ENCODE peak calls at places on chromosomes 13 and 19, in four cellular contexts. N is A549, R is K562, B is HepG2. P is an unnamed sample.

GRCh38 chr19:54123682-54124081 is 8.1 kb downstream of the PRPF31 start:
- DNase-seq in N (no peak), R (no peak), B (no peak), P (no peak)

GRCh38 chr19:3655402-3656072 is 28.9 kb upstream of the CACTIN start:
- DNase-seq in R (no peak), B (no peak), N (no peak), P (no peak)

GRCh38 chr19:31054430-31054829 is 294.8 kb downstream of the TSHZ3 start:
- DNase-seq in B (no peak), R (peak), N (peak), P (peak)

GRCh38 chr13:48993150-48993549 is 17.4 kb downstream of the FNDC3A start:
- DNase-seq in B (no peak), R (no peak), N (no peak), P (no peak)

GRCh38 chr13:84605927-84606326 is 723.7 kb upstream of the SLITRK1 start:
- DNase-seq in R (no peak), N (no peak), B (no peak), P (peak)

GRCh38 chr13:106468207-106468606 is 67.3 kb downstream of the EFNB2 start:
- DNase-seq in B (no peak), N (no peak), R (no peak), P (no peak)

GRCh38 chr13:98111168-98112098 is 31.5 kb upstream of the FARP1 start:
- DNase-seq in N (no peak), R (no peak), B (no peak), P (no peak)

GRCh38 chr13:30748717-30749116 is 13.4 kb downstream of the ALOX5AP start:
- DNase-seq in B (no peak), R (no peak), N (no peak), P (no peak)

GRCh38 chr13:70043685-70044084 is 63.9 kb upstream of the ATXN8OS start:
- DNase-seq in N (no peak), B (no peak), R (no peak), P (no peak)

GRCh38 chr13:98827449-98827848 is 75.0 kb upstream of the SLC15A1 start:
- DNase-seq in B (no peak), R (no peak), N (no peak), P (peak)

DNA sequence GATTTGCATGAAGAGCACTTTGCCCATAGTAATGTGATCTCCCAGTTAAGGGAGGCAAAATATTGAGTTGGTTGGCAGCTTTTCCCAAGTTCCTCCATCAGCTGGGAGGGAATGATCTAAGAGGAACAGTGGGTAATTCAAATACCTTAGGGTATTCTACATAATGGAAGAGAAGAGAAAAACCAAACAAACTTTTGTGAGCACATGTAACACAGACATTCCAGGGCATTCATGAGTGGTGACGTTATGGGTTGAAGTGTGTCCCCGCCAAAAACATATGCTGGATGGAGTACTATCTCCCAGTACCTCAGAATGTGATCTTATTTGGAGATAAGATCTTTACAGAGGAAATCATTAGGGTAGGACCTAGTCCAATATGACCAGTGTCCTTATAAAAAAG is 220.1 kb downstream of the FOXO1 start:
- DNase-seq in N (no peak), B (no peak), R (no peak), P (no peak)
- TF ChIP-seq NR3C1 in N (no peak), B (no peak), R (no peak), P (no peak)

DNA sequence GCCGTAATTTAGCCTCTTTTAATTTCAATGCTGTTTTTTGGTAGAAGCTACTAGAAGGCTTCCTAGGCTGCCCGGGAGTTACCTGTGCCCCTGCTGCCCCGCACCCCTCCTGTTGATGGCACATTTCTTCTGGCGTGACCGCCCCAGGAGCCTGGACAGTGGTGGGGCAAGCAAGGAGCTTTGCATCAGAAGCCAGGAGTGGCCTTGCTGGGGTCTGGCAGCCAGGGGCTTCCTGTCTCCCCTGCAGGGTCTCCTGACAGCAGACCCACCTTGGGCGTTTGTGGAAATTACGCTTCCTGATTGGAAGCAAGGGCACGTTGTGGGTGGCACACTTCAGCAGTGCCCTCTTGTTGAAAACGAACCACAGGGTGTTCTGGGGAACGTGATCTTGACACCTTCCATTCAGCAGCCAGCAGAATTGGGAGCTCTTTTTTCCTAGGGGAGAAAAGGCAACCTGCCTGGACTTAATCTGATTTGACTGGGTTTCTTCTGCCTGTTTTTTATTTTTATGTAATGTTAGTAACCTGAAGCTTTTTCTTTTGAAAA is 90.0 kb upstream of the TEX29 start:
- DNase-seq in N (no peak), B (no peak), R (no peak), P (no peak)
- TF ChIP-seq NR3C1 in N (no peak), B (no peak), R (no peak), P (no peak)

DNA sequence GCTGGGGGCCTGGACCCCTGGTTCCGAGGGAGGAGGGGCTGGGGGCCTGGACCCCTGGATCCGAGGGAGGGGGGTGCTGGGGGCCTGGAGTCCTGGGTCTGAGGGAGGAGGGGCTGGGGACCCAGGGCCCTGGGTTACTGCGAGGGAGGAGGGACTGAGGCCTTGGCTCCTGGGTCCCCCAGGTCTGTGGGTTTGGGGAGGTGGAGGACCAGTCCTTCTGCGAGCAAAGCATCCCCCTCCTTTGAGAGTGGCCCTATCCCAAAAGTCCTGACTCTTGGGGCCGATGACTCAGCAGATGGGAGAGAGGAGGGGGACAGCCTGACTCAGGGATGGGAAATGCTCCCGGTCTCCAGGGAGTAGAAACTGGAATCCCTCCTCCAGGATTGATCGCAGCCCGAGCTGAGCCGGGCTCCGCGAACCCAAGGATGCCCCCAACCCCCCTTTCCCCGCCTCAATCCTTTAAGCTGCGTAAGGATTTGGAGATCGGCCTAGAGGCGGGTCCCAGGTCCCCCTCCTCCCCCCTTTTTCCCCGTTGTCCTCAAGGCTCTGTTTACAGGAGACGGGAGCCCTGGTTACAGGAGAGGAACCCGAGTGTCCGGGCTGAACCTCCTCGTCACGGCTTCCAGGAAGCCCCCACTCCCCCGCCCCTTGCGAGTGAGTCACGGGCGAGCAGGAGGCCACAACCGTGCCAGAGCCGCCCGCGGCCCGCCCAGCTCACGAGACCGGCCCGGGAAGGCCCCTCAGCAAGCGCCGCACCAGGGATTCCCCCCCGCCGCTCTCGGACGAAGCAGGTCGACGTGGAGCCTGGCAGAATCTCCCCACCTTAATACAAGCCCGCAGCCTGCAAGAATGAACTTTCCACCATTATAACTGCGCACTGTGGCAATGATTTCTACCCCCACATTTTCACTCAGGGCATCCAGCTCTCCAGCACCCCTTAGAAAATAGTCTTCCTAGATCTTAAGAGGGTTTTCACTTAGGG is 3.0 kb upstream of the ZFP36 start:
- DNase-seq in B (no peak), R (peak), N (peak), P (peak)
- TF ChIP-seq NR3C1 in B (no peak), R (no peak), N (no peak), P (no peak)

GRCh38 chr13:29676535-29676934 is 81.0 kb upstream of the SLC7A1 start:
- DNase-seq in R (no peak), N (peak), B (no peak), P (no peak)
- TF ChIP-seq NR3C1 in R (no peak), N (no peak), B (no peak), P (no peak)

GRCh38 chr19:534088-534487 is 2.5 kb downstream of the CDC34 start:
- DNase-seq in N (no peak), B (no peak), R (no peak), P (no peak)

GRCh38 chr19:536881-537404 is 5.4 kb downstream of the CDC34 start:
- DNase-seq in N (no peak), B (no peak), R (no peak), P (no peak)

GRCh38 chr19:533485-534058 is 2.0 kb downstream of the CDC34 start:
- DNase-seq in B (no peak), N (no peak), R (no peak), P (no peak)

GRCh38 chr19:536031-536880 is 4.7 kb downstream of the CDC34 start:
- DNase-seq in N (no peak), R (no peak), B (no peak), P (no peak)

GRCh38 chr19:535017-535835 is 3.7 kb downstream of the CDC34 start:
- DNase-seq in N (no peak), R (no peak), B (no peak), P (no peak)
- TF ChIP-seq NR3C1 in N (no peak), R (no peak), B (no peak), P (no peak)

P was measured in WTC11.